ENCODE peak calls at places on chromosome 4, in ten cellular contexts. G, T, J, N, D, F, U, L, Q and V are unnamed samples.

GRCh38 chr4:13833171-13833804 is 205.8 kb upstream of the BOD1L1 start:
- DNase-seq in G (no peak), T (no peak), J (no peak), N (no peak), D (no peak), F (no peak), U (no peak), L (no peak), Q (no peak), V (no peak)

GRCh38 chr4:174423257-174423944 is 98.9 kb downstream of the HPGD start:
- DNase-seq in G (peak; percentile 40), T (no peak), J (peak; percentile 56), N (peak; percentile 79), D (no peak), F (no peak), U (peak; percentile 22), L (peak; percentile 77), Q (no peak), V (no peak)

GRCh38 chr4:38160487-38161207 is 200.4 kb downstream of the PTTG2 start:
- DNase-seq in G (peak; percentile 84), T (no peak), J (peak; percentile 88), N (peak; percentile 99), D (peak; percentile 92), F (peak; percentile 33), U (no peak), L (peak; percentile 97), Q (peak; percentile 86), V (no peak)

GRCh38 chr4:64146030-64146429 is 263.2 kb downstream of the TECRL start:
- DNase-seq in G (no peak), T (no peak), J (no peak), N (no peak), D (no peak), F (no peak), U (no peak), L (no peak), Q (no peak), V (no peak)

GRCh38 chr4:10656988-10657387 is 27.6 kb downstream of the CLNK start:
- DNase-seq in G (no peak), T (no peak), J (peak; percentile 63), N (no peak), D (no peak), F (no peak), U (no peak), L (peak; percentile 34), Q (no peak), V (no peak)

GRCh38 chr4:56696056-56696455 is 15.0 kb upstream of the HOPX start:
- DNase-seq in G (no peak), T (no peak), J (no peak), N (no peak), D (no peak), F (no peak), U (no peak), L (no peak), Q (no peak), V (no peak)

GRCh38 chr4:10354225-10354624 is 103.0 kb downstream of the ZNF518B start:
- DNase-seq in G (no peak), T (no peak), J (no peak), N (no peak), D (no peak), F (no peak), U (no peak), L (no peak), Q (no peak), V (no peak)

GRCh38 chr4:169079942-169080827 is 70.1 kb upstream of the CBR4 start:
- DNase-seq in G (no peak), T (no peak), J (no peak), N (peak; percentile 88), D (no peak), F (no peak), U (peak; percentile 75), L (peak; percentile 90), Q (no peak), V (no peak)

GRCh38 chr4:23423540-23423939 is 466.3 kb downstream of the PPARGC1A start:
- DNase-seq in G (no peak), T (no peak), J (no peak), N (no peak), D (no peak), F (no peak), U (no peak), L (no peak), Q (no peak), V (no peak)

DNA sequence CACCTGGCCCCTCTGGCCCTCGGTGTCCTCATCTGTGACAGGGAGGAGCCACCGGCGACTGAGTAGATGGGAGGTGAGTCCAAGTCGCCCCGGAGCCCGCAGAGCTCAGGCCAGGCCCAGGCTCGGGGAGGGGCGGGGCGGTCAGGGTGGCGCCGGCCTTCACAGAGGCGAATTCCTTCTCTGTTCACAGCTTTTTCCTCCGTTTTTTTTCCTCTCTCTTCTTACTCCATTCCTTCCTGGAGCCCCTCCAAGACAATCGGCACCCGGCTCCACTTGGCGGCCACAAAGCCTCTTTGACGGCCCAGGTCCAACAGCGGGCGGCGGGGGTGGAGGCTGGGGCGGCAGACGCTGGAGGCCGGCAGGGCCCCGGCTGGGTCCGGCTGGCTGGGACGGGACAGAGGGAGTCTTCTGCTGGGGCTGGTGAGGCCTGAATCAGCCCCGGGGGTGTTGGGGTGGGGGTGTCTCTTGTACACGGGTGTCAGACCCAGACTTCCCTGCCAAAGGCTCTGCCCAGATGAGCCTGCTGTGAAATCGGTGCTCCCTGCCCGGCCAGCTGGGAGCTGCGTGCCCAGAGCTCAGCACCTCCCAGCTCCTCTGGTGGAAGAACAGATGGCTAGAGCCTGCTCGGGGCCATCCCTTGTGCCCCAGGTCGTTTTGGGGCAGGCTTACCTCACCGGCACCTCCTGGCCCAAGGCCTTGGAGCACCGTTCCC is 22.6 kb downstream of the FGFRL1 start:
- DNase-seq in G (no peak), T (no peak), J (no peak), N (peak; percentile 72), D (no peak), F (no peak), U (peak; percentile 49), L (peak; percentile 83), Q (no peak), V (no peak)
- H3K4me3 ChIP-seq in G (no peak overlapping the region), T (no peak overlapping the region), J (no peak overlapping the region), N (no peak overlapping the region), D (no peak overlapping the region), F (no peak overlapping the region), U (no peak overlapping the region), L (no peak overlapping the region), Q (no peak overlapping the region), V (no peak overlapping the region)

GRCh38 chr4:26891054-26891453 is 30.4 kb downstream of the STIM2 start:
- DNase-seq in G (no peak), T (no peak), J (no peak), N (no peak), D (no peak), F (no peak), U (no peak), L (no peak), Q (no peak), V (no peak)

GRCh38 chr4:26892480-26893150 is 32.0 kb downstream of the STIM2 start:
- DNase-seq in G (no peak), T (no peak), J (no peak), N (no peak), D (no peak), F (no peak), U (no peak), L (no peak), Q (no peak), V (no peak)

GRCh38 chr4:26891867-26892266 is 31.2 kb downstream of the STIM2 start:
- DNase-seq in G (no peak), T (no peak), J (no peak), N (no peak), D (no peak), F (no peak), U (no peak), L (no peak), Q (no peak), V (no peak)

GRCh38 chr4:26896636-26897035 is 36.0 kb downstream of the STIM2 start:
- DNase-seq in G (no peak), T (no peak), J (no peak), N (peak; percentile 42), D (no peak), F (no peak), U (no peak), L (peak; percentile 56), Q (no peak), V (no peak)

DNA sequence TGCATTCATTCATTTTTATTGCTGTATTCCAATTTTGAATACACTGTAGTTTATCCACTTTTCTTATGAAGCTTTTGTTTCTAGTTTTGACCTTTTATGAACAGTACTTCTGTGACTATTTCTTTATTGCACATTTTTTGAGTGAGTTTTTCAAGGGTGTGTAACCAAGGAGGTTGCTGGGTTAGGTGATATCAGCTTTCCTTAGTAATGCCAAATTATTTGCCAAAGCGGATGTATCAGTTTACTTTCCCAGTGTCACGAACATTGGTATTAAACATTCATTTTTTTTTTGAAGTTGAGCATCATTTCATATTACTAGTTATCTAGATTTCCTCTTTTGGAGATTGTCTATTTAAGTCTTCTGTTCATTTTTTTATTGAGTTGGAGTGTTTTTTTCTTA is 32.9 kb downstream of the STIM2 start:
- DNase-seq in G (no peak), T (no peak), J (no peak), N (no peak), D (no peak), F (no peak), U (no peak), L (no peak), Q (no peak), V (no peak)
- H3K4me3 ChIP-seq in G (no peak overlapping the region), T (no peak overlapping the region), J (no peak overlapping the region), N (no peak overlapping the region), D (no peak overlapping the region), F (no peak overlapping the region), U (no peak overlapping the region), L (no peak overlapping the region), Q (no peak overlapping the region), V (no peak overlapping the region)

GRCh38 chr4:1873776-1874175 is 2.6 kb downstream of the NSD2 start:
- DNase-seq in G (no peak), T (no peak), J (no peak), N (no peak), D (no peak), F (no peak), U (no peak), L (no peak), Q (no peak), V (no peak)

GRCh38 chr4:1871471-1872021 is 353 bp downstream of the NSD2 start:
- DNase-seq in G (no peak), T (no peak), J (no peak), N (no peak), D (no peak), F (peak; percentile 35), U (no peak), L (no peak), Q (no peak), V (no peak)

GRCh38 chr4:1873291-1873690 is 2.1 kb downstream of the NSD2 start:
- DNase-seq in G (no peak), T (no peak), J (no peak), N (no peak), D (no peak), F (no peak), U (no peak), L (no peak), Q (peak; percentile 34), V (no peak)

GRCh38 chr4:1874207-1874606 is 3.0 kb downstream of the NSD2 start:
- DNase-seq in G (no peak), T (no peak), J (no peak), N (no peak), D (no peak), F (peak; percentile 31), U (no peak), L (no peak), Q (no peak), V (no peak)

GRCh38 chr4:1872918-1873269 is 1.7 kb downstream of the NSD2 start:
- DNase-seq in G (peak; percentile 21), T (no peak), J (no peak), N (peak; percentile 59), D (no peak), F (no peak), U (no peak), L (peak; percentile 58), Q (peak; percentile 77), V (peak; percentile 66)
- H3K4me3 ChIP-seq in G (peak overlapping the region; percentile 83), T (peak overlapping the region; percentile 61), J (peak overlapping the region; percentile 70), N (peak overlapping the region; percentile 61), D (no peak overlapping the region), F (no peak overlapping the region), U (no peak overlapping the region), L (peak overlapping the region; percentile 84), Q (peak overlapping the region; percentile 89), V (peak overlapping the region; percentile 90)

GRCh38 chr4:96102541-96103018 is 262.7 kb downstream of the PDHA2 start:
- DNase-seq in G (no peak), T (no peak), J (no peak), N (peak; percentile 63), D (no peak), F (no peak), U (no peak), L (peak; percentile 56), Q (no peak), V (no peak)
- H3K4me3 ChIP-seq in G (no peak overlapping the region), T (no peak overlapping the region), J (no peak overlapping the region), N (no peak overlapping the region), D (no peak overlapping the region), F (no peak overlapping the region), U (no peak overlapping the region), L (no peak overlapping the region), Q (no peak overlapping the region), V (no peak overlapping the region)